ENCODE peak calls at places on chromosomes 7 and 10, in five cellular contexts. P is Peyer's patch; E is left lung; A is hepatocyte; M is CD4-positive, CD25-positive, alpha-beta regulatory T cell. Y is an unnamed sample.

GRCh38 chr7:17971392-17971791 is 31.1 kb upstream of the SNX13 start:
- DNase-seq in E (no peak), M (no peak), P (no peak), A (no peak), Y (no peak)

GRCh38 chr7:158479680-158480025 is 108.0 kb downstream of the PTPRN2 start:
- DNase-seq in A (no peak), E (no peak), P (no peak), M (no peak), Y (no peak)

GRCh38 chr7:155660059-155660757 is 15.7 kb downstream of the RBM33 start:
- DNase-seq in A (no peak), E (no peak), P (no peak), M (peak; percentile 35), Y (no peak)

GRCh38 chr7:152103691-152104090 is 78.2 kb downstream of the GALNT11 start:
- DNase-seq in M (no peak), E (no peak), A (no peak), P (no peak), Y (no peak)

GRCh38 chr7:6277476-6277875 is 5.1 kb upstream of the CYTH3 start:
- DNase-seq in M (no peak), P (no peak), A (no peak), E (no peak), Y (no peak)

GRCh38 chr7:106425017-106425719 is 140.4 kb upstream of the NAMPT start:
- DNase-seq in A (peak; percentile 88), P (peak; percentile 77), M (peak; percentile 59), E (peak; percentile 83), Y (no peak)

GRCh38 chr7:155208681-155209477 is 88.8 kb upstream of the INSIG1 start:
- DNase-seq in A (no peak), P (no peak), M (peak; percentile 36), E (no peak), Y (no peak)

GRCh38 chr10:76086571-76087260 is 655.3 kb downstream of the LRMDA start:
- DNase-seq in E (no peak), P (peak; percentile 75), M (peak; percentile 3), A (peak; percentile 71), Y (no peak)

GRCh38 chr7:44377134-44377463 is 51.7 kb upstream of the CAMK2B start:
- DNase-seq in A (no peak), P (no peak), E (no peak), M (no peak), Y (no peak)

GRCh38 chr10:116694927-116695268 is 47.5 kb downstream of the HSPA12A start:
- DNase-seq in M (no peak), E (no peak), P (no peak), A (no peak), Y (no peak)

GRCh38 chr7:127938588-127938987 is 92.6 kb downstream of the LRRC4 start:
- DNase-seq in M (no peak), E (no peak), A (peak; percentile 14), P (no peak), Y (no peak)

GRCh38 chr7:137879357-137880158 is 32.8 kb upstream of the DGKI start:
- DNase-seq in E (no peak), A (no peak), M (no peak), P (no peak), Y (peak; percentile 29)

GRCh38 chr7:80942261-80943041 is 23.6 kb upstream of the SEMA3C start:
- DNase-seq in A (peak; percentile 83), E (peak; percentile 67), M (no peak), P (no peak), Y (no peak)

GRCh38 chr10:103765981-103766380 is 89.4 kb downstream of the SH3PXD2A start:
- DNase-seq in A (no peak), M (peak; percentile 92), E (no peak), P (peak; percentile 78), Y (no peak)

GRCh38 chr10:112393341-112393740 is 19.4 kb downstream of the ACSL5 start:
- DNase-seq in M (no peak), E (no peak), A (no peak), P (no peak), Y (no peak)

GRCh38 chr10:34102237-34102673 is 712.8 kb downstream of the PARD3 start:
- DNase-seq in A (peak; percentile 37), M (no peak), E (peak; percentile 64), P (peak; percentile 53), Y (no peak)

GRCh38 chr10:129161184-129161583 is 305.9 kb upstream of the MGMT start:
- DNase-seq in E (no peak), P (no peak), A (peak; percentile 30), M (peak; percentile 23), Y (no peak)

GRCh38 chr10:116974442-116975005 is 30.5 kb downstream of the SHTN1 start:
- DNase-seq in E (no peak), P (no peak), M (no peak), A (no peak), Y (peak; percentile 79)

GRCh38 chr10:95836610-95837367 is 71.0 kb upstream of the CC2D2B start:
- DNase-seq in M (no peak), P (no peak), A (no peak), E (no peak), Y (no peak)

GRCh38 chr7:158676171-158676840 is 28.3 kb downstream of the NCAPG2 start:
- DNase-seq in M (no peak), P (no peak), A (no peak), E (no peak), Y (no peak)

GRCh38 chr7:48285365-48285764 is 114.1 kb downstream of the ABCA13 start:
- DNase-seq in A (no peak), P (no peak), M (no peak), E (no peak), Y (no peak)

GRCh38 chr7:5553298-5553877 is 129.8 kb upstream of the TNRC18 start:
- DNase-seq in A (peak; percentile 55), E (no peak), P (peak; percentile 86), M (no peak), Y (no peak)

GRCh38 chr10:17644485-17644964 is 574 bp downstream of the STAM start:
- DNase-seq in A (peak; percentile 46), M (peak; percentile 54), P (no peak), E (no peak), Y (no peak)

GRCh38 chr7:503575-504111 is 16.0 kb downstream of the PDGFA start:
- DNase-seq in P (peak; percentile 94), A (peak; percentile 94), M (no peak), E (peak; percentile 88), Y (no peak)

GRCh38 chr10:59563506-59563905 is 146.1 kb downstream of the SLC16A9 start:
- DNase-seq in A (no peak), M (no peak), P (no peak), E (no peak), Y (no peak)

GRCh38 chr10:69466158-69466490 is 14.9 kb downstream of the TSPAN15 start:
- DNase-seq in E (no peak), M (no peak), A (no peak), P (no peak), Y (no peak)

DNA sequence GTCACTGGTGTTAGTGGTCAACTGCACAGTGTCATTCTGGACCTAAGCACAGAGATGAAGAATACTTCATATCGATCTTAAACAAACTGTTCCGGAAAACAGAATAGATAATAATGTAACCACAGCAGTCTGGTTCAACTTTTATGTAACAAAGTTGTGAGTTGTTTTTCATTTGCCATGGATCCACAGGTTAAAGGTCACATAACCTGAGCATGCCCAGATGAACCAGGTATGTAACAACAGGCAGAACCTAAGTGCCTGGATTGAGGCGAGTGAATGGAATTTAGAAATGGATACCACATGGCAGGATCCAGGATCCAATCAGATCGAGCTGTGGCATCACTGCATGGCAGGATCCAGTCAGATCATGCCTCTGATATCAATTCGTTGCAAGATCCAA is 87.1 kb downstream of the CLEC2L start:
- DNase-seq in P (no peak), E (no peak), A (no peak), M (no peak), Y (no peak)
- H3K36me3 ChIP-seq in P (no peaks in the 10 kb centered on the region), E (no peaks in the 10 kb centered on the region), A (no peaks in the 10 kb centered on the region), M (peaks cover 10% of the 10 kb centered on the region), Y (peaks cover 12% of the 10 kb centered on the region)

GRCh38 chr10:14567421-14567820 is 207.3 kb downstream of the FAM107B start:
- DNase-seq in A (no peak), P (peak; percentile 43), E (no peak), M (no peak), Y (no peak)

GRCh38 chr10:14564268-14564744 is 210.4 kb downstream of the FAM107B start:
- DNase-seq in M (peak; percentile 90), A (no peak), E (no peak), P (peak; percentile 49), Y (no peak)

GRCh38 chr10:14569274-14570060 is 205.2 kb downstream of the FAM107B start:
- DNase-seq in M (peak; percentile 83), E (no peak), A (no peak), P (peak; percentile 68), Y (no peak)

GRCh38 chr10:14565199-14565598 is 209.5 kb downstream of the FAM107B start:
- DNase-seq in P (no peak), A (no peak), E (no peak), M (no peak), Y (no peak)

GRCh38 chr10:14566498-14566897 is 208.2 kb downstream of the FAM107B start:
- DNase-seq in A (no peak), P (peak; percentile 44), E (no peak), M (peak; percentile 76), Y (no peak)
- H3K4me3 ChIP-seq in A (no peak overlapping the region), P (no peak overlapping the region), E (no peak overlapping the region), M (peak overlapping the region; percentile 28), Y (no peak overlapping the region)

GRCh38 chr7:116530107-116530820 is 5.4 kb downstream of the CAV1 start:
- DNase-seq in M (no peak), E (no peak), A (no peak), P (no peak), Y (no peak)

GRCh38 chr7:116532102-116532501 is 7.3 kb downstream of the CAV1 start:
- DNase-seq in M (no peak), P (no peak), A (no peak), E (no peak), Y (no peak)

GRCh38 chr7:116535416-116535815 is 10.6 kb downstream of the CAV1 start:
- DNase-seq in E (no peak), P (no peak), A (no peak), M (no peak), Y (no peak)

GRCh38 chr7:116538138-116538537 is 13.3 kb downstream of the CAV1 start:
- DNase-seq in E (no peak), P (no peak), A (no peak), M (no peak), Y (no peak)

DNA sequence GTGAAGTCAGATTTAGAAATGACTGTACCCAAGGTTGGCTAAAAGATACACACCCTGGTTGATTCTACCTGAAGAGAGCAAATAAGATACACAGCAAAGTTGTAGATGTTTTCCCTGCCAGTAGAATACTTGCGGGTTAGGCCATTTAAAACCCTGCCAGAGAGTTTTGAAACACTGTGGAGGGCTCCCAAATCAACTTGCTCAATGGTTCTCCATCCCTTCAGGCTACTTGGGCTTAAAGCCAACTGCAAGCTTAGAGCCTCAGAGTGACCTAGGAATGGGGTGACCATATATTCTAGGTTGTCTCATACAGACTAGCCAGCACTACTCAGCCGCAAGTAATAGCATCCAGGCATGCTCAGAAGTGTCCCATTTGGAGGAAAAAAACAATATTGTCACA is 10.0 kb downstream of the CAV1 start:
- DNase-seq in P (no peak), M (no peak), A (no peak), E (no peak), Y (no peak)
- H3K36me3 ChIP-seq in P (no peaks in the 10 kb centered on the region), M (no peaks in the 10 kb centered on the region), A (no peaks in the 10 kb centered on the region), E (no peaks in the 10 kb centered on the region), Y (no peaks in the 10 kb centered on the region)

DNA sequence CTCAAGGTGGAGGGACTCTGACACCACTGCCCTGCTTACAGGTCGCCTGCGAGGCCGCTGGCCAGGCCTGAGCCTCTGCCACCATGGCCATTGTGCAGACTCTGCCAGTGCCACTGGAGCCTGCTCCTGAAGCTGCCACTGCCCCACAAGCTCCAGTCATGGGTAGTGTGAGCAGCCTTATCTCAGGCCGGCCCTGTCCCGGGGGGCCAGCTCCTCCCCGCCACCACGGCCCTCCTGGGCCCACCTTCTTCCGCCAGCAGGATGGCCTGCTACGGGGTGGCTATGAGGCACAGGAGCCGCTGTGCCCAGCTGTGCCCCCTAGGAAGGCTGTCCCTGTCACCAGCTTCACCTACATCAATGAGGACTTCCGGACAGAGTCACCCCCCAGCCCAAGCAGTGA is 2.8 kb downstream of the LZTS2 start:
- DNase-seq in P (no peak), E (no peak), M (no peak), A (no peak), Y (no peak)
- H3K4me3 ChIP-seq in P (no peak overlapping the region), E (no peak overlapping the region), M (no peak overlapping the region), A (no peak overlapping the region), Y (no peak overlapping the region)